ENCODE peak calls at places on chromosomes 13 and 19, in five cellular contexts. L, Y, W, S and N are unnamed samples. For H3K4me1, the result is how much of the 10 kb centered on the place peaks cover.

GRCh38 chr19:19606021-19606420 is 12.5 kb downstream of the PBX4 start:
- DNase-seq in L (no peak), S (no peak), W (no peak), Y (no peak), N (no peak)

GRCh38 chr13:37701306-37701705 is 102.7 kb upstream of the POSTN start:
- DNase-seq in W (no peak), Y (no peak), S (no peak), L (peak), N (no peak)

GRCh38 chr13:113110048-113110851 is 4.7 kb downstream of the F7 start:
- DNase-seq in Y (no peak), S (no peak), L (no peak), W (peak), N (no peak)

GRCh38 chr13:114313061-114313860 is 1.0 kb upstream of the CHAMP1 start:
- DNase-seq in Y (peak), W (no peak), S (no peak), L (no peak), N (peak)

GRCh38 chr13:101795460-101795859 is 343.0 kb downstream of the ITGBL1 start:
- DNase-seq in W (no peak), S (no peak), Y (no peak), L (no peak), N (no peak)

GRCh38 chr19:51639916-51640315 is 6.7 kb downstream of the SIGLEC14 start:
- DNase-seq in Y (no peak), S (no peak), W (no peak), L (no peak), N (no peak)

GRCh38 chr19:41263042-41263849 is 926 bp upstream of the HNRNPUL1 start:
- DNase-seq in Y (peak), L (peak), S (peak), W (no peak), N (peak)

GRCh38 chr19:34057155-34057554 is 115.1 kb upstream of the LSM14A start:
- DNase-seq in W (no peak), S (no peak), L (no peak), Y (no peak), N (no peak)

GRCh38 chr13:46354143-46355087 is 32.6 kb downstream of the RUBCNL start:
- DNase-seq in Y (peak), W (no peak), S (no peak), L (peak), N (no peak)

GRCh38 chr13:43799191-43799590 is 12.4 kb upstream of the ENOX1 start:
- DNase-seq in Y (no peak), L (no peak), W (no peak), S (no peak), N (no peak)

GRCh38 chr13:67147257-67148218 is 82.6 kb downstream of the PCDH9 start:
- DNase-seq in Y (no peak), L (peak), W (no peak), S (no peak), N (no peak)

GRCh38 chr13:79549355-79550106 is 68.6 kb downstream of the NDFIP2 start:
- DNase-seq in W (no peak), S (no peak), Y (no peak), L (peak), N (no peak)

GRCh38 chr13:43242040-43242439 is 218.7 kb downstream of the DNAJC15 start:
- DNase-seq in S (no peak), Y (no peak), L (peak), W (no peak), N (no peak)

GRCh38 chr13:30726192-30726591 is 9.2 kb upstream of the ALOX5AP start:
- DNase-seq in Y (no peak), W (no peak), L (no peak), S (no peak), N (no peak)

GRCh38 chr13:48570225-48570828 is 37.4 kb upstream of the RCBTB2 start:
- DNase-seq in W (no peak), L (no peak), Y (no peak), S (no peak), N (no peak)

GRCh38 chr13:48571121-48571901 is 38.4 kb upstream of the RCBTB2 start:
- DNase-seq in L (peak), S (no peak), Y (no peak), W (no peak), N (peak)

GRCh38 chr13:48575014-48575413 is 42.1 kb upstream of the RCBTB2 start:
- DNase-seq in S (no peak), Y (no peak), L (no peak), W (no peak), N (no peak)

GRCh38 chr13:48574036-48574796 is 41.3 kb upstream of the RCBTB2 start:
- DNase-seq in L (no peak), S (no peak), W (no peak), Y (no peak), N (peak)

DNA sequence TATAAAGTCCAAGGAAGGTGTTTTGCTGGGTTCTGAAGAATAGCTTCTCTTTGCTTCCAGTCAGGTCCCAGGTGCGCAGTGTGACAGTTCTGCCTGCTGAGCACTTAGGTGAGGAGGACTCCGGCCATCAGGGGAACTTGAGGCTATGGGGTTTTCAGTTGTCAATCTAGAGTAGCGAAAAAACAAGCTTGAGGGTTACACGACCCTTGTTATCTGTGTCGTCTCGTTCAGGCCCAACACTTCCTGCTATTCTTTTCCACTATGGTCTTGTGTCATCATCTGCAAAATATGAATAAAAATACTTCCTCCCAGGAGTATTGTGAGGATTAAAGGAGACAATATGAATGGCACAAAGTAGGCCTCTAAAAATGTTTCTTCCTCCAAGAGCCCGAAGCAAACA is 40.3 kb upstream of the RCBTB2 start:
- DNase-seq in L (no peak), W (no peak), Y (no peak), S (no peak), N (no peak)
- H3K4me1 ChIP-seq in L (under half), W (under half), Y (under half), S (under half), N (half or more)

GRCh38 chr13:51587372-51587771 is 3.1 kb downstream of the WDFY2 start:
- DNase-seq in W (no peak), S (no peak), L (no peak), Y (no peak), N (no peak)
- H3K4me1 ChIP-seq in W (half or more), S (under half), L (under half), Y (under half), N (under half)

DNA sequence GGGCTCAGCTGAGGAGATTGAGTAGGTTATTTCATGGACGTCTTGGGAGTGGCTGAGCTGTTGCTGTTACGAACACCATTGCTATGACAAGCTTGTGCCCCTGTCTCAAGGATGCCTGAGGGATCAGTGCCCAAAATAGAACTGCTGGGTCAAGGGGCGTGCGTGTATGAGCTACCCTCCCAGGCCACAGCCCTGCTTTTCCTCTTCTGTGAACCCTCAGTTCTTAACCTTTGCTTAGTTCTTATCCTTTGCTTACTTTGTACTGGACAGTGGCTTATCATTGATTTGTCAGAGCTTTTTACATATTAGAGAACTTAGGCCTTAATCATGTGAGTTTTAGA is 9.0 kb downstream of the ARHGAP45 start:
- DNase-seq in L (no peak), W (no peak), Y (no peak), S (no peak), N (no peak)
- H3K4me1 ChIP-seq in L (under half), W (under half), Y (half or more), S (under half), N (under half)

GRCh38 chr19:47253467-47253881 is 2.9 kb upstream of the CCDC9 start:
- DNase-seq in W (no peak), L (peak), Y (no peak), S (no peak), N (no peak)

GRCh38 chr19:47257411-47258169 is 1.3 kb downstream of the CCDC9 start:
- DNase-seq in Y (no peak), W (no peak), L (no peak), S (no peak), N (no peak)

GRCh38 chr19:47256688-47257410 is 524 bp downstream of the CCDC9 start:
- DNase-seq in S (peak), Y (peak), L (peak), W (peak), N (peak)

GRCh38 chr19:47255947-47256687 is at the start of gene CCDC9:
- DNase-seq in Y (peak), L (peak), S (peak), W (peak), N (peak)

GRCh38 chr19:47253970-47254369 is 2.4 kb upstream of the CCDC9 start:
- DNase-seq in L (no peak), W (no peak), S (no peak), Y (no peak), N (no peak)
- H3K4me1 ChIP-seq in L (under half), W (under half), S (under half), Y (under half), N (under half)

GRCh38 chr19:10760268-10760944 is 42.5 kb downstream of the DNM2 start:
- DNase-seq in L (no peak), S (no peak), Y (no peak), W (no peak), N (peak)
- H3K4me1 ChIP-seq in L (under half), S (under half), Y (half or more), W (under half), N (under half)

GRCh38 chr13:99263386-99263785 is 5.2 kb upstream of the GPR18 start:
- DNase-seq in W (no peak), L (no peak), Y (no peak), S (no peak), N (no peak)
- H3K4me1 ChIP-seq in W (under half), L (under half), Y (half or more), S (under half), N (half or more)

GRCh38 chr19:4064551-4065260 is 2.0 kb downstream of the ZBTB7A start:
- DNase-seq in W (peak), S (peak), L (peak), Y (peak), N (peak)
- H3K4me1 ChIP-seq in W (under half), S (under half), L (under half), Y (half or more), N (half or more)

GRCh38 chr13:41006951-41007350 is 12.2 kb downstream of the ELF1 start:
- DNase-seq in Y (no peak), S (no peak), L (no peak), W (no peak), N (peak)

GRCh38 chr13:41006296-41006695 is 12.8 kb downstream of the ELF1 start:
- DNase-seq in Y (no peak), W (no peak), L (no peak), S (no peak), N (peak)

GRCh38 chr13:41007359-41008118 is 11.6 kb downstream of the ELF1 start:
- DNase-seq in S (no peak), Y (no peak), L (peak), W (no peak), N (peak)

GRCh38 chr13:41005709-41006108 is 13.4 kb downstream of the ELF1 start:
- DNase-seq in L (no peak), Y (no peak), W (no peak), S (no peak), N (no peak)

GRCh38 chr13:41004875-41005693 is 14.0 kb downstream of the ELF1 start:
- DNase-seq in Y (no peak), W (no peak), S (no peak), L (no peak), N (peak)
- H3K4me1 ChIP-seq in Y (half or more), W (under half), S (under half), L (under half), N (half or more)

GRCh38 chr13:41461527-41462124 is 4.3 kb downstream of the RGCC start:
- DNase-seq in S (no peak), W (no peak), Y (no peak), L (no peak), N (peak)

GRCh38 chr13:41458939-41459753 is 1.8 kb downstream of the RGCC start:
- DNase-seq in W (no peak), Y (peak), S (peak), L (peak), N (peak)

GRCh38 chr13:41459754-41460111 is 2.4 kb downstream of the RGCC start:
- DNase-seq in Y (no peak), W (no peak), S (no peak), L (no peak), N (peak)

GRCh38 chr13:41462427-41462826 is 5.1 kb downstream of the RGCC start:
- DNase-seq in L (no peak), Y (no peak), S (no peak), W (no peak), N (peak)

DNA sequence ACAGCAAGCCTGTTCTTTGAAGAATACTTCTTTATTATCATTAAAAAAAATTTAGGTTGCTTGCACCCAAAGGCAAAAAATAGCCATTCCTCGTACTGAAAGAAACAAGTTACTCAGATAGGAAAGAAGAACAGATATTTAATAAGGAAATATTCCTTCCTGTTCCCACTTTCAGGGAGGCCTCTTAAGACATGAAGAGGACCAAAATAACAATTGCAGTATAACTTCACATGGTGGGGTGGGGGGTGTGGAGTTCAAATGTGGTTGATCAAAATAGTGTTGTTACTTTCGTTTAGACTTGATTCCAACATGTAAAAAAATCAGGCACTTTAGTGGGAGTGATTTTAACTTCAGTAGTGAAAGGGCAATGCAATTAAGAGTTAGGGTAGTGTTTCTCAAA is 3.6 kb downstream of the RGCC start:
- DNase-seq in L (no peak), S (no peak), W (no peak), Y (no peak), N (no peak)
- H3K4me1 ChIP-seq in L (under half), S (under half), W (under half), Y (half or more), N (half or more)

GRCh38 chr13:95233026-95233635 is 68.1 kb downstream of the ABCC4 start:
- DNase-seq in W (no peak), S (no peak), L (no peak), Y (no peak), N (no peak)
- H3K4me1 ChIP-seq in W (under half), S (under half), L (under half), Y (under half), N (half or more)